ENCODE peak calls at places on chromosomes 12 and 14, in nine cellular contexts. F is H4; N is iris pigment epithelial cell; A is Calu3; W is activated CD8-positive, alpha-beta memory T cell treated with anti-CD3 and anti-CD28 coated beads for 1 hour; J is stimulated activated CD8-positive, alpha-beta memory T cell treated with anti-CD3 and anti-CD28 coated beads, Interleukin-2, amount 100 ng/mL, for 48 hours; C is activated T-cell treated with anti-CD3 and anti-CD28 coated beads, Interleukin-2, amount 50 U/mL, for 72 hours; E is activated CD4-positive, CD25-positive, alpha-beta regulatory T cell treated with anti-CD3 and anti-CD28 coated beads, Interleukin-2, amount 50 U/mL, for 72 hours; D is stimulated activated CD4-positive, alpha-beta T cell treated with anti-CD3 and anti-CD28 coated beads, Interleukin-15, amount 100 ng/mL, for 24 hours. I is an unnamed sample.

GRCh38 chr14:74557691-74558090 is 54.3 kb downstream of the LTBP2 start:
- DNase-seq in F (no peak), D (no peak), A (no peak), N (no peak), C (no peak), W (no peak), E (no peak), J (no peak), I (no peak)

GRCh38 chr12:96241484-96242256 is 47.5 kb downstream of the ELK3 start:
- DNase-seq in J (peak), N (peak), W (peak), C (peak), F (no peak), D (peak), A (no peak), E (no peak), I (peak)

GRCh38 chr12:27622436-27623185 is 73.6 kb upstream of the REP15 start:
- DNase-seq in C (no peak), N (peak), E (no peak), F (no peak), D (no peak), J (no peak), W (no peak), A (no peak), I (no peak)

GRCh38 chr12:65313704-65314317 is 35.3 kb downstream of the MSRB3 start:
- DNase-seq in E (no peak), C (no peak), W (no peak), N (peak), F (peak), D (no peak), A (no peak), J (no peak), I (no peak)

GRCh38 chr14:89912667-89913211 is 41.8 kb downstream of the EFCAB11 start:
- DNase-seq in E (no peak), J (no peak), N (peak), F (peak), D (no peak), A (peak), C (no peak), W (no peak), I (no peak)

GRCh38 chr12:48744251-48745008 is 27.9 kb upstream of the CCNT1 start:
- DNase-seq in W (no peak), A (no peak), F (peak), E (no peak), D (no peak), C (no peak), N (no peak), J (no peak), I (no peak)

GRCh38 chr12:54641089-54641488 is 6.4 kb upstream of the LACRT start:
- DNase-seq in W (no peak), C (no peak), J (no peak), F (no peak), E (no peak), N (no peak), A (no peak), D (no peak), I (no peak)

GRCh38 chr12:10130042-10130441 is at the start of gene CLEC7A:
- DNase-seq in J (no peak), E (no peak), W (no peak), F (no peak), N (no peak), A (no peak), C (no peak), D (no peak), I (no peak)

GRCh38 chr14:69317392-69317755 is 57.4 kb downstream of the GALNT16 start:
- DNase-seq in J (no peak), A (no peak), C (no peak), E (no peak), W (no peak), D (no peak), N (no peak), F (no peak), I (no peak)

GRCh38 chr14:102020058-102020971 is 55.9 kb downstream of the DYNC1H1 start:
- DNase-seq in F (no peak), C (peak), J (peak), N (peak), A (no peak), E (peak), W (peak), D (peak), I (peak)

GRCh38 chr12:92509156-92509758 is 193.5 kb upstream of the PLEKHG7 start:
- DNase-seq in C (no peak), F (no peak), N (no peak), D (no peak), W (no peak), A (no peak), J (no peak), E (no peak), I (no peak)

GRCh38 chr12:50217202-50217601 is 50.0 kb upstream of the CERS5 start:
- DNase-seq in N (no peak), A (no peak), F (no peak), W (no peak), D (no peak), C (no peak), J (no peak), E (no peak), I (no peak)

GRCh38 chr12:34354239-34355200 is 332.2 kb downstream of the ALG10 start:
- DNase-seq in N (no peak), D (no peak), F (no peak), E (no peak), C (no peak), J (no peak), W (no peak), A (no peak), I (no peak)

I was measured in activated naive CD8-positive, alpha-beta T cell treated with anti-CD3 and anti-CD28 coated beads, Interleukin-2, amount 50 U/mL, for 24 hours.